ENCODE peak calls at places on chromosomes 6 and 20, in eight cellular contexts. X is right atrium auricular region; P is PC-9; O is T-cell; J is adrenal gland; S is progenitor cell of endocrine pancreas; C is A549; U is activated CD8-positive, alpha-beta memory T cell treated with anti-CD3 and anti-CD28 coated beads for 24 hours. E is an unnamed sample.

GRCh38 chr6:29651413-29652197 is 5.3 kb upstream of the MOG start:
- DNase-seq in X (no peak), S (no peak), C (peak; percentile 51), O (no peak), U (no peak), P (no peak), J (no peak), E (no peak)

GRCh38 chr6:112343375-112343774 is 3.8 kb upstream of the RFPL4B start:
- DNase-seq in X (no peak), S (no peak), O (no peak), C (no peak), J (no peak), P (no peak), U (no peak), E (no peak)

GRCh38 chr6:126764104-126764503 is 354.4 kb upstream of the RSPO3 start:
- DNase-seq in U (no peak), O (no peak), P (no peak), X (no peak), S (no peak), C (no peak), J (no peak), E (no peak)

GRCh38 chr6:14848019-14848418 is 397.9 kb upstream of the JARID2 start:
- DNase-seq in J (no peak), S (no peak), P (no peak), X (no peak), C (no peak), U (no peak), O (no peak), E (no peak)

GRCh38 chr20:51122931-51123658 is 100.2 kb upstream of the KCNG1 start:
- DNase-seq in U (no peak), S (no peak), O (no peak), C (no peak), X (no peak), P (no peak), J (no peak), E (no peak)

GRCh38 chr6:5184878-5185277 is 75.9 kb downstream of the LYRM4 start:
- DNase-seq in U (no peak), J (no peak), C (no peak), P (no peak), O (no peak), X (no peak), S (no peak), E (no peak)

GRCh38 chr6:40791004-40791403 is 203.8 kb upstream of the LRFN2 start:
- DNase-seq in S (no peak), C (no peak), J (no peak), U (no peak), P (no peak), X (no peak), O (no peak), E (no peak)

GRCh38 chr6:4059115-4059777 is 19.7 kb downstream of the FAM217A start:
- DNase-seq in U (peak; percentile 69), X (no peak), S (no peak), O (peak; percentile 22), J (no peak), P (no peak), C (peak; percentile 59), E (no peak)

GRCh38 chr20:49381558-49382493 is 100.6 kb downstream of the KCNB1 start:
- DNase-seq in J (peak; percentile 77), O (no peak), S (no peak), X (peak; percentile 75), C (peak; percentile 22), U (no peak), P (no peak), E (no peak)

GRCh38 chr6:105814745-105815536 is 271.2 kb upstream of the PRDM1 start:
- DNase-seq in O (no peak), J (no peak), X (no peak), C (no peak), P (no peak), S (no peak), U (no peak), E (no peak)

GRCh38 chr6:121896363-121896762 is 460.9 kb downstream of the GJA1 start:
- DNase-seq in J (no peak), P (no peak), S (no peak), O (no peak), X (no peak), C (no peak), U (no peak), E (no peak)

GRCh38 chr6:144438103-144438502 is 153.0 kb downstream of the UTRN start:
- DNase-seq in O (no peak), X (no peak), S (no peak), U (no peak), J (no peak), P (no peak), C (no peak), E (no peak)

GRCh38 chr6:3899970-3900439 is 50.8 kb downstream of the FAM50B start:
- DNase-seq in U (no peak), P (peak; percentile 70), J (no peak), C (no peak), X (no peak), S (no peak), O (no peak), E (no peak)

GRCh38 chr20:51628533-51629398 is 86.2 kb upstream of the NFATC2 start:
- DNase-seq in J (no peak), X (no peak), U (no peak), C (no peak), O (no peak), S (no peak), P (no peak), E (no peak)

GRCh38 chr20:42024653-42025052 is 406.5 kb upstream of the CHD6 start:
- DNase-seq in C (no peak), O (no peak), J (no peak), X (no peak), P (no peak), U (no peak), S (peak; percentile 44), E (no peak)

GRCh38 chr6:169807699-169808607 is 56.5 kb downstream of the ERMARD start:
- DNase-seq in C (no peak), S (no peak), U (peak; percentile 42), O (no peak), J (no peak), X (no peak), P (no peak), E (peak; percentile 84)

GRCh38 chr20:58094698-58095097 is 133.8 kb downstream of the ANKRD60 start:
- DNase-seq in X (peak; percentile 9), J (no peak), C (no peak), U (peak; percentile 17), O (no peak), P (no peak), S (no peak), E (peak; percentile 64)

GRCh38 chr6:37631295-37631694 is 66.4 kb downstream of the MDGA1 start:
- DNase-seq in J (no peak), X (no peak), O (no peak), U (no peak), P (peak; percentile 58), S (no peak), C (no peak), E (no peak)

GRCh38 chr6:46736913-46737312 is 1.7 kb upstream of the PLA2G7 start:
- DNase-seq in J (no peak), S (no peak), O (no peak), U (no peak), C (no peak), X (no peak), P (peak; percentile 58), E (no peak)

GRCh38 chr6:2730353-2730752 is 20.4 kb downstream of the MYLK4 start:
- DNase-seq in O (no peak), X (no peak), S (no peak), U (no peak), C (no peak), J (no peak), P (no peak), E (no peak)

GRCh38 chr20:52379723-52380336 is 188.3 kb upstream of the ZFP64 start:
- DNase-seq in S (no peak), X (no peak), J (peak; percentile 58), C (peak; percentile 33), U (peak; percentile 70), O (no peak), P (no peak), E (no peak)

GRCh38 chr6:145028144-145028818 is 707.0 kb downstream of the EPM2A start:
- DNase-seq in O (no peak), C (peak; percentile 28), X (no peak), P (peak; percentile 69), S (no peak), J (no peak), U (no peak), E (no peak)

GRCh38 chr6:158668707-158669103 is 18.9 kb downstream of the SYTL3 start:
- DNase-seq in J (no peak), X (peak; percentile 46), U (peak; percentile 47), S (no peak), O (no peak), C (no peak), P (no peak), E (no peak)

GRCh38 chr20:24816431-24816830 is 132.6 kb upstream of the CST7 start:
- DNase-seq in U (no peak), P (no peak), X (no peak), J (no peak), O (no peak), S (no peak), C (no peak), E (no peak)

GRCh38 chr6:45971287-45971686 is 44.4 kb downstream of the CLIC5 start:
- DNase-seq in U (no peak), X (no peak), S (no peak), C (no peak), P (no peak), O (no peak), J (no peak), E (no peak)

GRCh38 chr6:151561238-151561637 is 67.4 kb downstream of the CCDC170 start:
- DNase-seq in P (no peak), U (no peak), X (no peak), C (no peak), J (no peak), S (no peak), O (no peak), E (no peak)

GRCh38 chr6:142850653-142851434 is 94.1 kb downstream of the HIVEP2 start:
- DNase-seq in X (no peak), C (no peak), P (no peak), J (no peak), S (no peak), U (no peak), O (no peak), E (no peak)

GRCh38 chr20:58223358-58223941 is 5.0 kb downstream of the ANKRD60 start:
- DNase-seq in O (no peak), S (no peak), U (no peak), C (no peak), J (no peak), P (no peak), X (no peak), E (no peak)

GRCh38 chr20:58483470-58483869 is 31.7 kb downstream of the APCDD1L start:
- DNase-seq in J (no peak), U (no peak), X (no peak), P (no peak), O (no peak), S (no peak), C (no peak), E (no peak)

GRCh38 chr6:119842191-119842590 is 492.6 kb upstream of the MAN1A1 start:
- DNase-seq in J (no peak), P (no peak), U (no peak), C (no peak), X (no peak), S (no peak), O (no peak), E (no peak)

GRCh38 chr6:150409576-150410066 is 40.8 kb downstream of the IYD start:
- DNase-seq in S (no peak), P (no peak), U (no peak), X (peak; percentile 80), C (no peak), J (peak; percentile 60), O (no peak), E (no peak)

GRCh38 chr6:156833755-156834154 is 56.6 kb downstream of the ARID1B start:
- DNase-seq in X (no peak), P (no peak), C (no peak), J (no peak), U (no peak), O (no peak), S (no peak), E (no peak)

GRCh38 chr20:63091901-63092659 is 85.3 kb upstream of the BHLHE23 start:
- DNase-seq in U (peak; percentile 49), X (no peak), C (no peak), J (no peak), O (no peak), P (no peak), S (no peak), E (no peak)

GRCh38 chr6:43287717-43288679 is 10.1 kb upstream of the SLC22A7 start:
- DNase-seq in S (no peak), P (no peak), C (no peak), J (no peak), U (no peak), X (no peak), O (no peak), E (no peak)

E was measured in vagina.